ENCODE peak calls at places on chromosomes 12 and 14, in seven cellular contexts. One of them, this sample, is unnamed.

GRCh38 chr12:32944195-32944594 is 47.6 kb upstream of the PKP2 start:
- DNase-seq in HL-60: no peak
- DNase-seq in A549: peak
- DNase-seq in CD8-positive, alpha-beta memory T cell: no peak
- DNase-seq in CD4-positive, alpha-beta memory T cell: no peak
- DNase-seq in WERI-Rb-1: no peak
- DNase-seq in cardiac muscle cell: no peak
- DNase-seq in this sample: no peak

GRCh38 chr12:82182601-82183000 is 175.6 kb downstream of the CCDC59 start:
- DNase-seq in cardiac muscle cell: no peak
- DNase-seq in WERI-Rb-1: no peak
- DNase-seq in HL-60: no peak
- DNase-seq in A549: no peak
- DNase-seq in CD4-positive, alpha-beta memory T cell: no peak
- DNase-seq in CD8-positive, alpha-beta memory T cell: no peak
- DNase-seq in this sample: no peak

GRCh38 chr12:14408208-14408607 is 42.7 kb downstream of the ATF7IP start:
- DNase-seq in WERI-Rb-1: no peak
- DNase-seq in cardiac muscle cell: peak
- DNase-seq in A549: no peak
- DNase-seq in CD4-positive, alpha-beta memory T cell: no peak
- DNase-seq in CD8-positive, alpha-beta memory T cell: no peak
- DNase-seq in HL-60: no peak
- DNase-seq in this sample: no peak

GRCh38 chr14:55399912-55400311 is 11.7 kb downstream of the ATG14 start:
- DNase-seq in A549: no peak
- DNase-seq in HL-60: no peak
- DNase-seq in cardiac muscle cell: no peak
- DNase-seq in CD4-positive, alpha-beta memory T cell: no peak
- DNase-seq in WERI-Rb-1: no peak
- DNase-seq in CD8-positive, alpha-beta memory T cell: no peak
- DNase-seq in this sample: no peak

GRCh38 chr14:75562048-75562447 is 16.4 kb upstream of the FLVCR2 start:
- DNase-seq in HL-60: no peak
- DNase-seq in CD4-positive, alpha-beta memory T cell: no peak
- DNase-seq in CD8-positive, alpha-beta memory T cell: no peak
- DNase-seq in A549: no peak
- DNase-seq in WERI-Rb-1: no peak
- DNase-seq in cardiac muscle cell: no peak
- DNase-seq in this sample: no peak

GRCh38 chr14:81450100-81450531 is 50.0 kb upstream of the STON2 start:
- DNase-seq in WERI-Rb-1: peak
- DNase-seq in cardiac muscle cell: peak
- DNase-seq in CD8-positive, alpha-beta memory T cell: no peak
- DNase-seq in HL-60: no peak
- DNase-seq in A549: no peak
- DNase-seq in CD4-positive, alpha-beta memory T cell: no peak
- DNase-seq in this sample: peak

GRCh38 chr14:93536945-93537344 is 106.2 kb downstream of the UNC79 start:
- DNase-seq in HL-60: no peak
- DNase-seq in cardiac muscle cell: no peak
- DNase-seq in CD4-positive, alpha-beta memory T cell: no peak
- DNase-seq in CD8-positive, alpha-beta memory T cell: no peak
- DNase-seq in WERI-Rb-1: peak
- DNase-seq in A549: no peak
- DNase-seq in this sample: peak

GRCh38 chr12:63007726-63008125 is 72.8 kb upstream of the PPM1H start:
- DNase-seq in HL-60: no peak
- DNase-seq in cardiac muscle cell: no peak
- DNase-seq in CD4-positive, alpha-beta memory T cell: no peak
- DNase-seq in CD8-positive, alpha-beta memory T cell: no peak
- DNase-seq in WERI-Rb-1: no peak
- DNase-seq in A549: no peak
- DNase-seq in this sample: no peak

GRCh38 chr12:131051155-131051473 is 97.4 kb downstream of the ADGRD1 start:
- DNase-seq in HL-60: no peak
- DNase-seq in CD4-positive, alpha-beta memory T cell: no peak
- DNase-seq in CD8-positive, alpha-beta memory T cell: no peak
- DNase-seq in A549: no peak
- DNase-seq in WERI-Rb-1: no peak
- DNase-seq in cardiac muscle cell: no peak
- DNase-seq in this sample: no peak

GRCh38 chr14:96536807-96537206 is 34.6 kb downstream of the PAPOLA start:
- DNase-seq in HL-60: no peak
- DNase-seq in CD8-positive, alpha-beta memory T cell: no peak
- DNase-seq in A549: no peak
- DNase-seq in CD4-positive, alpha-beta memory T cell: no peak
- DNase-seq in cardiac muscle cell: no peak
- DNase-seq in WERI-Rb-1: no peak
- DNase-seq in this sample: no peak

GRCh38 chr12:45909041-45909713 is 81.2 kb downstream of the SCAF11 start:
- DNase-seq in A549: no peak
- DNase-seq in WERI-Rb-1: no peak
- DNase-seq in cardiac muscle cell: no peak
- DNase-seq in CD4-positive, alpha-beta memory T cell: no peak
- DNase-seq in CD8-positive, alpha-beta memory T cell: no peak
- DNase-seq in HL-60: no peak
- DNase-seq in this sample: no peak

GRCh38 chr14:65243766-65244442 is 141.6 kb upstream of the MAX start:
- DNase-seq in cardiac muscle cell: peak
- DNase-seq in HL-60: peak
- DNase-seq in WERI-Rb-1: no peak
- DNase-seq in CD8-positive, alpha-beta memory T cell: no peak
- DNase-seq in A549: no peak
- DNase-seq in CD4-positive, alpha-beta memory T cell: peak
- DNase-seq in this sample: no peak

GRCh38 chr12:102958830-102959176 is 1.3 kb downstream of the ASCL1 start:
- DNase-seq in CD8-positive, alpha-beta memory T cell: no peak
- DNase-seq in HL-60: no peak
- DNase-seq in WERI-Rb-1: no peak
- DNase-seq in cardiac muscle cell: no peak
- DNase-seq in CD4-positive, alpha-beta memory T cell: no peak
- DNase-seq in A549: no peak
- DNase-seq in this sample: no peak
- H3K4me3 ChIP-seq in CD8-positive, alpha-beta memory T cell: no peak
- H3K4me3 ChIP-seq in HL-60: no peak
- H3K4me3 ChIP-seq in WERI-Rb-1: peak
- H3K4me3 ChIP-seq in cardiac muscle cell: peak
- H3K4me3 ChIP-seq in CD4-positive, alpha-beta memory T cell: no peak
- H3K4me3 ChIP-seq in A549: peak
- H3K4me3 ChIP-seq in this sample: peak

GRCh38 chr12:15846887-15847286 is 35.3 kb upstream of the STRAP start:
- DNase-seq in cardiac muscle cell: peak
- DNase-seq in CD8-positive, alpha-beta memory T cell: no peak
- DNase-seq in HL-60: no peak
- DNase-seq in WERI-Rb-1: no peak
- DNase-seq in CD4-positive, alpha-beta memory T cell: no peak
- DNase-seq in A549: no peak
- DNase-seq in this sample: no peak
- H3K27ac ChIP-seq in cardiac muscle cell: no peak
- H3K27ac ChIP-seq in CD8-positive, alpha-beta memory T cell: no peak
- H3K27ac ChIP-seq in HL-60: no peak
- H3K27ac ChIP-seq in WERI-Rb-1: no peak
- H3K27ac ChIP-seq in CD4-positive, alpha-beta memory T cell: no peak
- H3K27ac ChIP-seq in A549: no peak
- H3K27ac ChIP-seq in this sample: no peak

GRCh38 chr12:127060933-127061332 is 1206.0 kb upstream of the TMEM132C start:
- DNase-seq in HL-60: no peak
- DNase-seq in CD8-positive, alpha-beta memory T cell: no peak
- DNase-seq in WERI-Rb-1: no peak
- DNase-seq in A549: no peak
- DNase-seq in CD4-positive, alpha-beta memory T cell: no peak
- DNase-seq in cardiac muscle cell: no peak
- DNase-seq in this sample: no peak

GRCh38 chr12:127065595-127065994 is 1201.4 kb upstream of the TMEM132C start:
- DNase-seq in CD8-positive, alpha-beta memory T cell: no peak
- DNase-seq in CD4-positive, alpha-beta memory T cell: no peak
- DNase-seq in WERI-Rb-1: no peak
- DNase-seq in HL-60: no peak
- DNase-seq in A549: no peak
- DNase-seq in cardiac muscle cell: no peak
- DNase-seq in this sample: no peak

GRCh38 chr12:127064207-127064606 is 1202.8 kb upstream of the TMEM132C start:
- DNase-seq in CD4-positive, alpha-beta memory T cell: no peak
- DNase-seq in cardiac muscle cell: no peak
- DNase-seq in CD8-positive, alpha-beta memory T cell: no peak
- DNase-seq in WERI-Rb-1: no peak
- DNase-seq in HL-60: no peak
- DNase-seq in A549: no peak
- DNase-seq in this sample: no peak

GRCh38 chr12:127060310-127060847 is 1206.6 kb upstream of the TMEM132C start:
- DNase-seq in cardiac muscle cell: no peak
- DNase-seq in CD8-positive, alpha-beta memory T cell: no peak
- DNase-seq in A549: no peak
- DNase-seq in WERI-Rb-1: no peak
- DNase-seq in CD4-positive, alpha-beta memory T cell: no peak
- DNase-seq in HL-60: no peak
- DNase-seq in this sample: no peak

GRCh38 chr12:127063339-127064090 is 1203.5 kb upstream of the TMEM132C start:
- DNase-seq in WERI-Rb-1: no peak
- DNase-seq in HL-60: no peak
- DNase-seq in A549: no peak
- DNase-seq in cardiac muscle cell: no peak
- DNase-seq in CD8-positive, alpha-beta memory T cell: no peak
- DNase-seq in CD4-positive, alpha-beta memory T cell: no peak
- DNase-seq in this sample: no peak
- H3K4me3 ChIP-seq in WERI-Rb-1: no peak
- H3K4me3 ChIP-seq in HL-60: no peak
- H3K4me3 ChIP-seq in A549: no peak
- H3K4me3 ChIP-seq in cardiac muscle cell: no peak
- H3K4me3 ChIP-seq in CD8-positive, alpha-beta memory T cell: no peak
- H3K4me3 ChIP-seq in CD4-positive, alpha-beta memory T cell: no peak
- H3K4me3 ChIP-seq in this sample: no peak

DNA sequence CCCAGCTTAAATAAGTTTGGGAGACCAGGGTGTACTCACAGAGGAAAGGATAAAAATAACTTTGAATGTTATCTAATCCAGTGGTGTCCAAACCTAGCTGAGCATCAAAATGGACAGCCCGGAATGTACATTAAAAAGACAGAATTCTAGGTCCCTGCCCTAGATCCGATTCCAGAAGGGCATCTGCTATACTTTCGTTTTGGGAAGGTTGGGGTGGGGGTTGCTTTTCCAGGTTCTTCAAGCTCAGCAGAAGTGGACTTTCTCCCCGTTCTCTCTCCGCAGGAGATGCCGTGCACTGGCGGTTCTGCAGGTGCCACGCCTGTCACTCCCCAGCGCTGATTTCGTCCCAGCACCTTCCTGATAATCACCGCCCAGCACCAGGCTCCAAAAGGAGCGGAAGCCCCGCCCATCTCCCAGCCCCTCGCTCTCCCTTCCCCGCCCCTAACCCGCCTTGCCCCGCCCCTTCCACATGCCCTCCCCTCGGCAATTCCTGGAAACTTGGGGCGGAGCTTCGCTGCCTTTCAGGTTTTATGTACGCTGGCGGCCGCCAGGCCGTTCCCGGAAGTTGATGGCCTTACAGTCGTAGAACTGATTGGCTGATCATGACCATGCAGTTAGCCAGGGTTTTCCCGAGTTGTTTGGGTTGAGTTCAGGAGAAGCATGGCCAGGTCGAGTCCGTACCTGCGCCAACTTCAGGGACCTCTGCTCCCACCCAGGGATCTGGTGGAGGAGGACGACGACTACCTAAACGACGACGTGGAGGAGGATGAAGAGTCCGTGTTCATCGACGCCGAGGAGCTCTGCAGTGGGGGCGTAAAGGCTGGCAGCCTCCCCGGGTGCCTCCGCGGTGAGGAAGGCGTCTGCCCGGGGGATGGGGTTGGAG is at the start of gene HELB:
- DNase-seq in cardiac muscle cell: peak
- DNase-seq in CD4-positive, alpha-beta memory T cell: peak
- DNase-seq in A549: peak
- DNase-seq in WERI-Rb-1: peak
- DNase-seq in CD8-positive, alpha-beta memory T cell: peak
- DNase-seq in HL-60: peak
- DNase-seq in this sample: peak
- H3K27ac ChIP-seq in cardiac muscle cell: peak
- H3K27ac ChIP-seq in CD4-positive, alpha-beta memory T cell: peak
- H3K27ac ChIP-seq in A549: peak
- H3K27ac ChIP-seq in WERI-Rb-1: peak
- H3K27ac ChIP-seq in CD8-positive, alpha-beta memory T cell: peak
- H3K27ac ChIP-seq in HL-60: peak
- H3K27ac ChIP-seq in this sample: no peak